ENCODE peak calls at places on chromosome 1, in eight cellular contexts. B is KG1; M is substantia nigra; L is coronary artery; E is HTR-8/SVneo; Z is NCI-H1694; T is CD8-positive, alpha-beta T cell; X is left cardiac atrium. F is an unnamed sample.

GRCh38 chr1:30508651-30509050 is 214.7 kb downstream of the MATN1 start:
- DNase-seq in L (peak), Z (no peak), E (no peak), X (no peak), T (no peak), M (no peak), B (no peak), F (no peak)

GRCh38 chr1:59360170-59360569 is 63.3 kb downstream of the FGGY start:
- DNase-seq in X (peak), L (no peak), Z (no peak), M (no peak), B (no peak), E (peak), T (no peak), F (no peak)

GRCh38 chr1:45943185-45943584 is 139.8 kb downstream of the MAST2 start:
- DNase-seq in B (no peak), L (no peak), E (no peak), Z (no peak), X (no peak), T (no peak), M (no peak), F (no peak)

GRCh38 chr1:32332290-32333079 is 3.5 kb downstream of the MARCKSL1 start:
- DNase-seq in T (no peak), B (no peak), E (no peak), L (no peak), Z (no peak), X (no peak), M (no peak), F (no peak)

GRCh38 chr1:190416239-190416638 is 61.4 kb downstream of the BRINP3 start:
- DNase-seq in Z (no peak), B (no peak), E (no peak), L (no peak), X (no peak), M (no peak), T (no peak), F (no peak)

GRCh38 chr1:247385283-247385682 is 30.7 kb upstream of the NLRP3 start:
- DNase-seq in L (no peak), Z (no peak), B (no peak), T (no peak), M (no peak), X (no peak), E (no peak), F (no peak)

GRCh38 chr1:38899560-38899959 is 18.2 kb upstream of the GJA9 start:
- DNase-seq in M (no peak), Z (no peak), E (no peak), T (no peak), X (no peak), L (no peak), B (no peak), F (no peak)

GRCh38 chr1:66848193-66848592 is 47.1 kb upstream of the INSL5 start:
- DNase-seq in E (no peak), B (no peak), T (no peak), Z (no peak), L (no peak), M (no peak), X (no peak), F (no peak)

GRCh38 chr1:21869620-21870121 is 57.6 kb downstream of the LDLRAD2 start:
- DNase-seq in T (no peak), L (peak), M (no peak), X (peak), B (no peak), Z (peak), E (peak), F (no peak)

GRCh38 chr1:187626056-187626455 is 797.3 kb downstream of the PLA2G4A start:
- DNase-seq in E (no peak), Z (no peak), T (no peak), L (no peak), B (no peak), X (no peak), M (no peak), F (no peak)

GRCh38 chr1:100775483-100775882 is 55.9 kb downstream of the VCAM1 start:
- DNase-seq in B (no peak), Z (no peak), E (no peak), X (no peak), L (no peak), T (no peak), M (no peak), F (no peak)